ENCODE peak calls at places on chromosomes 13 and 19, in nine cellular contexts. U, J, C, N, V, F, W, I and R are unnamed samples.

GRCh38 chr19:43438291-43439162 is 23.8 kb downstream of the TEX101 start:
- DNase-seq in V (peak), F (no peak), J (no peak), W (no peak), U (no peak), N (no peak), C (peak), I (no peak), R (peak)

GRCh38 chr19:38475176-38475575 is 41.7 kb downstream of the RYR1 start:
- DNase-seq in J (no peak), F (no peak), I (no peak), W (no peak), N (no peak), C (no peak), U (no peak), V (no peak), R (no peak)

GRCh38 chr13:100836696-100837095 is 162.1 kb upstream of the TMTC4 start:
- DNase-seq in U (no peak), V (no peak), W (no peak), C (peak), J (no peak), F (no peak), I (no peak), N (no peak), R (peak)

GRCh38 chr13:110396476-110396875 is 89.4 kb downstream of the COL4A2 start:
- DNase-seq in U (no peak), F (no peak), C (peak), N (no peak), I (no peak), J (no peak), W (no peak), V (no peak), R (peak)

GRCh38 chr13:20127263-20127562 is 33.6 kb downstream of the GJA3 start:
- DNase-seq in W (no peak), N (no peak), C (no peak), F (no peak), U (no peak), J (no peak), V (no peak), I (no peak), R (no peak)

GRCh38 chr13:50131998-50132936 is 117.0 kb downstream of the KCNRG start:
- DNase-seq in U (no peak), C (no peak), V (no peak), F (no peak), W (peak), I (no peak), J (peak), N (no peak), R (no peak)

GRCh38 chr19:30076751-30077670 is 135.0 kb downstream of the URI1 start:
- DNase-seq in J (no peak), I (no peak), U (no peak), W (no peak), C (no peak), V (no peak), N (no peak), F (no peak), R (no peak)

GRCh38 chr13:97948041-97948440 is 5.4 kb upstream of the IPO5 start:
- DNase-seq in N (no peak), W (no peak), C (peak), V (no peak), U (no peak), J (no peak), F (no peak), I (no peak), R (peak)

GRCh38 chr13:114063545-114064515 is 68.6 kb downstream of the RASA3 start:
- DNase-seq in N (no peak), U (no peak), C (peak), F (no peak), W (no peak), V (peak), J (no peak), I (no peak), R (peak)

GRCh38 chr13:109764045-109764444 is 22.3 kb downstream of the IRS2 start:
- DNase-seq in N (no peak), V (no peak), W (no peak), I (no peak), C (no peak), J (no peak), U (no peak), F (no peak), R (no peak)

GRCh38 chr19:17966497-17967257 is at the start of gene KCNN1:
- DNase-seq in U (peak), J (no peak), C (no peak), N (peak), F (no peak), V (no peak), I (no peak), W (no peak), R (no peak)

GRCh38 chr13:26721251-26721939 is 39.2 kb downstream of the GPR12 start:
- DNase-seq in I (no peak), W (no peak), V (peak), J (no peak), N (no peak), U (no peak), F (no peak), C (no peak), R (peak)

GRCh38 chr19:38880882-38881609 is 3.0 kb upstream of the RINL start:
- DNase-seq in J (no peak), C (no peak), N (no peak), U (no peak), V (no peak), W (no peak), I (no peak), F (no peak), R (no peak)